ENCODE peak calls at places on chromosomes 1 and 21, in seven cellular contexts. One of them, this sample, is unnamed.

GRCh38 chr1:212752934-212753497 is 38.6 kb downstream of the NSL1 start:
- DNase-seq in IMR-90: no peak
- DNase-seq in mesendoderm: no peak
- DNase-seq in trophoblast cell: no peak
- DNase-seq in mesenchymal stem cell: peak; percentile 62
- DNase-seq in H9: no peak
- DNase-seq in H1: no peak
- DNase-seq in this sample: no peak

GRCh38 chr1:5751171-5751556 is 241.1 kb downstream of the NPHP4 start:
- DNase-seq in IMR-90: no peak
- DNase-seq in mesendoderm: no peak
- DNase-seq in trophoblast cell: no peak
- DNase-seq in mesenchymal stem cell: no peak
- DNase-seq in H9: no peak
- DNase-seq in H1: no peak
- DNase-seq in this sample: no peak

GRCh38 chr21:20739421-20739820 is 258.8 kb upstream of the NCAM2 start:
- DNase-seq in IMR-90: no peak
- DNase-seq in mesendoderm: peak; percentile 77
- DNase-seq in trophoblast cell: no peak
- DNase-seq in mesenchymal stem cell: no peak
- DNase-seq in H9: peak; percentile 43
- DNase-seq in H1: no peak
- DNase-seq in this sample: no peak

GRCh38 chr1:241821363-241821762 is 26.6 kb upstream of the EXO1 start:
- DNase-seq in IMR-90: peak; percentile 91
- DNase-seq in mesendoderm: no peak
- DNase-seq in trophoblast cell: no peak
- DNase-seq in mesenchymal stem cell: peak; percentile 59
- DNase-seq in H9: no peak
- DNase-seq in H1: no peak
- DNase-seq in this sample: no peak

GRCh38 chr1:168635129-168635528 is 58.7 kb downstream of the XCL1 start:
- DNase-seq in IMR-90: no peak
- DNase-seq in mesendoderm: no peak
- DNase-seq in trophoblast cell: no peak
- DNase-seq in mesenchymal stem cell: no peak
- DNase-seq in H9: no peak
- DNase-seq in H1: no peak
- DNase-seq in this sample: no peak

GRCh38 chr1:32904797-32905196 is 3.6 kb upstream of the TMEM54 start:
- DNase-seq in IMR-90: no peak
- DNase-seq in mesendoderm: no peak
- DNase-seq in trophoblast cell: no peak
- DNase-seq in mesenchymal stem cell: no peak
- DNase-seq in H9: no peak
- DNase-seq in H1: no peak
- DNase-seq in this sample: no peak

GRCh38 chr1:229617351-229618100 is 8.4 kb downstream of the TAF5L start:
- DNase-seq in IMR-90: no peak
- DNase-seq in mesendoderm: no peak
- DNase-seq in trophoblast cell: peak; percentile 86
- DNase-seq in mesenchymal stem cell: no peak
- DNase-seq in H9: no peak
- DNase-seq in H1: no peak
- DNase-seq in this sample: no peak

GRCh38 chr1:2091611-2092604 is 41.7 kb downstream of the PRKCZ start:
- DNase-seq in IMR-90: no peak
- DNase-seq in mesendoderm: peak; percentile 65
- DNase-seq in trophoblast cell: peak; percentile 55
- DNase-seq in mesenchymal stem cell: no peak
- DNase-seq in H9: peak; percentile 82
- DNase-seq in H1: no peak
- DNase-seq in this sample: peak; percentile 42

GRCh38 chr1:64092851-64093371 is 110.5 kb upstream of the UBE2U start:
- DNase-seq in IMR-90: no peak
- DNase-seq in mesendoderm: no peak
- DNase-seq in trophoblast cell: no peak
- DNase-seq in mesenchymal stem cell: peak; percentile 66
- DNase-seq in H9: no peak
- DNase-seq in H1: no peak
- DNase-seq in this sample: no peak

GRCh38 chr1:244403431-244403830 is 48.3 kb downstream of the ADSS2 start:
- DNase-seq in IMR-90: no peak
- DNase-seq in mesendoderm: no peak
- DNase-seq in trophoblast cell: no peak
- DNase-seq in mesenchymal stem cell: no peak
- DNase-seq in H9: no peak
- DNase-seq in H1: no peak
- DNase-seq in this sample: no peak

GRCh38 chr1:238895911-238896310 is 490.5 kb upstream of the CHRM3 start:
- DNase-seq in IMR-90: no peak
- DNase-seq in mesendoderm: no peak
- DNase-seq in trophoblast cell: no peak
- DNase-seq in mesenchymal stem cell: no peak
- DNase-seq in H9: no peak
- DNase-seq in H1: no peak
- DNase-seq in this sample: no peak

GRCh38 chr1:184143449-184143848 is 91.9 kb downstream of the TSEN15 start:
- DNase-seq in IMR-90: peak; percentile 33
- DNase-seq in mesendoderm: no peak
- DNase-seq in trophoblast cell: no peak
- DNase-seq in mesenchymal stem cell: peak; percentile 92
- DNase-seq in H9: no peak
- DNase-seq in H1: no peak
- DNase-seq in this sample: no peak

GRCh38 chr1:70966018-70966638 is 81.5 kb downstream of the PTGER3 start:
- DNase-seq in IMR-90: peak; percentile 0
- DNase-seq in mesendoderm: no peak
- DNase-seq in trophoblast cell: peak; percentile 75
- DNase-seq in mesenchymal stem cell: peak; percentile 2
- DNase-seq in H9: no peak
- DNase-seq in H1: no peak
- DNase-seq in this sample: no peak

GRCh38 chr21:34065015-34065414 is 8.4 kb upstream of the MRPS6 start:
- DNase-seq in IMR-90: no peak
- DNase-seq in mesendoderm: peak; percentile 13
- DNase-seq in trophoblast cell: no peak
- DNase-seq in mesenchymal stem cell: no peak
- DNase-seq in H9: no peak
- DNase-seq in H1: no peak
- DNase-seq in this sample: no peak

GRCh38 chr1:160637821-160638539 is 8.9 kb downstream of the SLAMF1 start:
- DNase-seq in IMR-90: no peak
- DNase-seq in mesendoderm: peak; percentile 88
- DNase-seq in trophoblast cell: peak; percentile 30
- DNase-seq in mesenchymal stem cell: no peak
- DNase-seq in H9: no peak
- DNase-seq in H1: no peak
- DNase-seq in this sample: no peak

GRCh38 chr21:43805275-43805800 is 16.0 kb downstream of the RRP1 start:
- DNase-seq in IMR-90: no peak
- DNase-seq in mesendoderm: no peak
- DNase-seq in trophoblast cell: no peak
- DNase-seq in mesenchymal stem cell: no peak
- DNase-seq in H9: no peak
- DNase-seq in H1: no peak
- DNase-seq in this sample: no peak

GRCh38 chr1:66981679-66982078 is 56.9 kb downstream of the MIER1 start:
- DNase-seq in IMR-90: peak; percentile 18
- DNase-seq in mesendoderm: no peak
- DNase-seq in trophoblast cell: no peak
- DNase-seq in mesenchymal stem cell: peak; percentile 18
- DNase-seq in H9: no peak
- DNase-seq in H1: no peak
- DNase-seq in this sample: no peak

GRCh38 chr1:20187103-20187812 is 940 bp upstream of the PLA2G2C start:
- DNase-seq in IMR-90: no peak
- DNase-seq in mesendoderm: no peak
- DNase-seq in trophoblast cell: no peak
- DNase-seq in mesenchymal stem cell: no peak
- DNase-seq in H9: no peak
- DNase-seq in H1: no peak
- DNase-seq in this sample: no peak

GRCh38 chr21:22342855-22343254 is 1344.6 kb downstream of the NCAM2 start:
- DNase-seq in IMR-90: no peak
- DNase-seq in mesendoderm: no peak
- DNase-seq in trophoblast cell: no peak
- DNase-seq in mesenchymal stem cell: no peak
- DNase-seq in H9: no peak
- DNase-seq in H1: no peak
- DNase-seq in this sample: no peak

GRCh38 chr1:50808296-50808695 is 151.8 kb downstream of the FAF1 start:
- DNase-seq in IMR-90: no peak
- DNase-seq in mesendoderm: no peak
- DNase-seq in trophoblast cell: no peak
- DNase-seq in mesenchymal stem cell: no peak
- DNase-seq in H9: no peak
- DNase-seq in H1: no peak
- DNase-seq in this sample: no peak

GRCh38 chr1:22544606-22545005 is 18.7 kb upstream of the EPHA8 start:
- DNase-seq in IMR-90: no peak
- DNase-seq in mesendoderm: no peak
- DNase-seq in trophoblast cell: no peak
- DNase-seq in mesenchymal stem cell: no peak
- DNase-seq in H9: no peak
- DNase-seq in H1: no peak
- DNase-seq in this sample: no peak

GRCh38 chr1:22543679-22544078 is 19.6 kb upstream of the EPHA8 start:
- DNase-seq in IMR-90: no peak
- DNase-seq in mesendoderm: no peak
- DNase-seq in trophoblast cell: no peak
- DNase-seq in mesenchymal stem cell: no peak
- DNase-seq in H9: no peak
- DNase-seq in H1: no peak
- DNase-seq in this sample: no peak

GRCh38 chr1:22540311-22540710 is 23.0 kb upstream of the EPHA8 start:
- DNase-seq in IMR-90: no peak
- DNase-seq in mesendoderm: no peak
- DNase-seq in trophoblast cell: no peak
- DNase-seq in mesenchymal stem cell: no peak
- DNase-seq in H9: no peak
- DNase-seq in H1: no peak
- DNase-seq in this sample: no peak

GRCh38 chr1:22545126-22545525 is 18.2 kb upstream of the EPHA8 start:
- DNase-seq in IMR-90: no peak
- DNase-seq in mesendoderm: no peak
- DNase-seq in trophoblast cell: no peak
- DNase-seq in mesenchymal stem cell: no peak
- DNase-seq in H9: no peak
- DNase-seq in H1: no peak
- DNase-seq in this sample: no peak

GRCh38 chr1:22542886-22543285 is 20.4 kb upstream of the EPHA8 start:
- DNase-seq in IMR-90: no peak
- DNase-seq in mesendoderm: no peak
- DNase-seq in trophoblast cell: no peak
- DNase-seq in mesenchymal stem cell: no peak
- DNase-seq in H9: no peak
- DNase-seq in H1: no peak
- DNase-seq in this sample: no peak
- H3K18ac ChIP-seq in IMR-90: no peak overlapping the region
- H3K18ac ChIP-seq in mesendoderm: no peak overlapping the region
- H3K18ac ChIP-seq in trophoblast cell: no peak overlapping the region
- H3K18ac ChIP-seq in mesenchymal stem cell: no peak overlapping the region
- H3K18ac ChIP-seq in H9: no peak overlapping the region
- H3K18ac ChIP-seq in H1: no peak overlapping the region
- H3K18ac ChIP-seq in this sample: no peak overlapping the region

GRCh38 chr1:7738044-7738443 is 33.1 kb upstream of the VAMP3 start:
- DNase-seq in IMR-90: no peak
- DNase-seq in mesendoderm: no peak
- DNase-seq in trophoblast cell: no peak
- DNase-seq in mesenchymal stem cell: no peak
- DNase-seq in H9: no peak
- DNase-seq in H1: no peak
- DNase-seq in this sample: no peak

GRCh38 chr1:7726623-7727022 is 44.5 kb upstream of the VAMP3 start:
- DNase-seq in IMR-90: no peak
- DNase-seq in mesendoderm: no peak
- DNase-seq in trophoblast cell: no peak
- DNase-seq in mesenchymal stem cell: no peak
- DNase-seq in H9: no peak
- DNase-seq in H1: no peak
- DNase-seq in this sample: no peak

GRCh38 chr1:7727816-7728477 is 43.1 kb upstream of the VAMP3 start:
- DNase-seq in IMR-90: no peak
- DNase-seq in mesendoderm: no peak
- DNase-seq in trophoblast cell: no peak
- DNase-seq in mesenchymal stem cell: no peak
- DNase-seq in H9: no peak
- DNase-seq in H1: no peak
- DNase-seq in this sample: no peak

GRCh38 chr1:7732331-7732730 is 38.8 kb upstream of the VAMP3 start:
- DNase-seq in IMR-90: no peak
- DNase-seq in mesendoderm: no peak
- DNase-seq in trophoblast cell: no peak
- DNase-seq in mesenchymal stem cell: no peak
- DNase-seq in H9: no peak
- DNase-seq in H1: no peak
- DNase-seq in this sample: no peak
- H3K27ac ChIP-seq in IMR-90: no peak overlapping the region
- H3K27ac ChIP-seq in mesendoderm: no peak overlapping the region
- H3K27ac ChIP-seq in trophoblast cell: no peak overlapping the region
- H3K27ac ChIP-seq in mesenchymal stem cell: no peak overlapping the region
- H3K27ac ChIP-seq in H9: no peak overlapping the region
- H3K27ac ChIP-seq in H1: no peak overlapping the region
- H3K27ac ChIP-seq in this sample: no peak overlapping the region

DNA sequence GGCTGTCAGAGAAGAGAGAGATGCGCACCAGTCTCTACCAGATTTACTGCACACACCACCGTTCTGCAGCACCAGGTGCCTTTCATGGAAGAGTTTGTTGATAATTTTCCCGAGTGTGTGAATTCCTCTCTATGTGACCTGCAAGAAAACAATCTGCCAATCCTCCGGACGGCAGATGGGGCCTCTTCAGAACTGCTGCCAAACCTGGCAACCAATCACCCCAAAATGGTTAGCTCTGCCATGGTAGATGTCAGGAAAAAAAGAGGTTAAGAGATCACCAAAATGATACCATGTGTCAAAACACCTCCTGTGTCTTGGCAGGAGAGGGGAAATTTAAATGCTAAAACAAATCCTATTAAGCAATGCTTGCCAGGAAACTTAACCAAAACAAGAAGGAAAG is 96.5 kb downstream of the DAB1 start:
- DNase-seq in IMR-90: no peak
- DNase-seq in mesendoderm: no peak
- DNase-seq in trophoblast cell: no peak
- DNase-seq in mesenchymal stem cell: no peak
- DNase-seq in H9: no peak
- DNase-seq in H1: no peak
- DNase-seq in this sample: no peak
- H3K23ac ChIP-seq in IMR-90: no peak overlapping the region
- H3K23ac ChIP-seq in mesendoderm: no peak overlapping the region
- H3K23ac ChIP-seq in trophoblast cell: no peak overlapping the region
- H3K23ac ChIP-seq in mesenchymal stem cell: no peak overlapping the region
- H3K23ac ChIP-seq in H9: no peak overlapping the region
- H3K23ac ChIP-seq in H1: no peak overlapping the region
- H3K23ac ChIP-seq in this sample: no peak overlapping the region

DNA sequence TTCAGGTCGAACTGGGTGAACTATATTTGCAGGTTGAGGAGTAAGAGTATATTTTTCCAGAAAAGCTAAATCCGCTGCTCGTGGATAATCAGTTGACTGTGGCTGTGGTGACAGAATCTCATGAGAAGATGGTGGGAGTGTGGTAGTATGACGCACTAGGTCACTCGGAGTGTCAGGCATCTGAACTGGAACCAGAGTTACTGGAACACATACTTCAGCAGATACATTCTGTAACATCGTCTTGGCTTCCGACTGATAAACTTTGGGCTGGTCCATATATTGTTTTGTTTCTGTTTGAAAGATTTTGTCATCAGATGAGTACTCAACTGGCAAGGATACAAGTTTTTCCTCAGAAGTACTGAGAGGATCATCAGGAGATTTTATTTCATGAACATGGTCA is 13.0 kb upstream of the ASPM start:
- DNase-seq in IMR-90: no peak
- DNase-seq in mesendoderm: no peak
- DNase-seq in trophoblast cell: no peak
- DNase-seq in mesenchymal stem cell: no peak
- DNase-seq in H9: no peak
- DNase-seq in H1: no peak
- DNase-seq in this sample: no peak
- H3K18ac ChIP-seq in IMR-90: no peak overlapping the region
- H3K18ac ChIP-seq in mesendoderm: no peak overlapping the region
- H3K18ac ChIP-seq in trophoblast cell: no peak overlapping the region
- H3K18ac ChIP-seq in mesenchymal stem cell: no peak overlapping the region
- H3K18ac ChIP-seq in H9: no peak overlapping the region
- H3K18ac ChIP-seq in H1: no peak overlapping the region
- H3K18ac ChIP-seq in this sample: no peak overlapping the region